ENCODE peak calls at places on chromosomes 13 and 19, in seven cellular contexts. P is left ventricle myocardium inferior, G is astrocyte, W is cardiac muscle cell, I is thoracic aorta, K is IMR-90, N is esophagus squamous epithelium. A is an unnamed sample. For H3K4me1 and H3K36me3, the result is how much of the 10 kb centered on the place peaks cover.

GRCh38 chr19:29029271-29029670 is 183.7 kb downstream of the UQCRFS1 start:
- DNase-seq in P (no peak), G (no peak), W (no peak), I (no peak), K (peak), N (no peak), A (no peak)

GRCh38 chr13:48567521-48568331 is 34.8 kb upstream of the RCBTB2 start:
- DNase-seq in P (no peak), G (no peak), W (no peak), I (no peak), K (no peak), N (no peak), A (no peak)

GRCh38 chr19:11519138-11519537 is 9.8 kb downstream of the ECSIT start:
- DNase-seq in P (no peak), G (no peak), W (no peak), I (no peak), K (no peak), N (no peak), A (no peak)

GRCh38 chr13:51923983-51924539 is 62.3 kb downstream of the CCDC70 start:
- DNase-seq in P (no peak), G (no peak), W (no peak), I (no peak), K (no peak), N (no peak), A (no peak)

GRCh38 chr19:1986357-1987162 is 29.0 kb downstream of the BTBD2 start:
- DNase-seq in P (no peak), G (no peak), W (no peak), I (no peak), K (no peak), N (no peak), A (no peak)

GRCh38 chr19:3606174-3606689 is 443 bp downstream of the TBXA2R start:
- DNase-seq in P (no peak), G (no peak), W (no peak), I (no peak), K (no peak), N (no peak), A (peak)

GRCh38 chr19:48342841-48343540 is 17.6 kb downstream of the EMP3 start:
- DNase-seq in P (no peak), G (peak), W (no peak), I (no peak), K (peak), N (no peak), A (no peak)

GRCh38 chr13:22009500-22009899 is 338.6 kb downstream of the FGF9 start:
- DNase-seq in P (no peak), G (no peak), W (no peak), I (no peak), K (no peak), N (no peak), A (no peak)

GRCh38 chr19:40802300-40803169 is 3.5 kb downstream of the EGLN2 start:
- DNase-seq in P (peak), G (no peak), W (no peak), I (no peak), K (no peak), N (no peak), A (peak)

GRCh38 chr13:23750383-23751121 is 138.6 kb downstream of the MIPEP start:
- DNase-seq in P (no peak), G (peak), W (no peak), I (no peak), K (peak), N (no peak), A (no peak)

GRCh38 chr19:16368385-16369305 is 44.0 kb downstream of the KLF2 start:
- DNase-seq in P (no peak), G (no peak), W (no peak), I (no peak), K (no peak), N (no peak), A (no peak)

GRCh38 chr19:18529782-18530181 is 7.9 kb upstream of the ELL start:
- DNase-seq in P (no peak), G (no peak), W (no peak), I (no peak), K (no peak), N (no peak), A (no peak)

GRCh38 chr13:28037399-28037798 is 48.9 kb upstream of the URAD start:
- DNase-seq in P (no peak), G (no peak), W (no peak), I (no peak), K (peak), N (no peak), A (no peak)

GRCh38 chr19:41887711-41888382 is 4.9 kb downstream of the ARHGEF1 start:
- DNase-seq in P (no peak), G (peak), W (no peak), I (no peak), K (peak), N (no peak), A (peak)

GRCh38 chr19:2235396-2236284 is 489 bp downstream of the PLEKHJ1 start:
- DNase-seq in P (peak), G (no peak), W (peak), I (no peak), K (no peak), N (no peak), A (no peak)

GRCh38 chr13:86864376-86864775 is 806.8 kb upstream of the SLITRK5 start:
- DNase-seq in P (no peak), G (no peak), W (no peak), I (no peak), K (no peak), N (no peak), A (no peak)

GRCh38 chr19:35644987-35645679 is 3.0 kb upstream of the COX6B1 start:
- DNase-seq in P (peak), G (no peak), W (peak), I (peak), K (peak), N (no peak), A (peak)

GRCh38 chr13:56110751-56111150 is 1030.0 kb upstream of the PRR20A start:
- DNase-seq in P (no peak), G (no peak), W (no peak), I (no peak), K (no peak), N (no peak), A (no peak)

GRCh38 chr19:58020985-58021384 is 12.8 kb upstream of the ZSCAN1 start:
- DNase-seq in P (no peak), G (no peak), W (no peak), I (no peak), K (no peak), N (no peak), A (no peak)

GRCh38 chr13:29239653-29240525 is 355.6 kb downstream of the SLC7A1 start:
- DNase-seq in P (no peak), G (no peak), W (no peak), I (no peak), K (no peak), N (no peak), A (no peak)

GRCh38 chr19:13574933-13575332 is 68.7 kb upstream of the CACNA1A start:
- DNase-seq in P (no peak), G (no peak), W (peak), I (no peak), K (peak), N (no peak), A (no peak)

GRCh38 chr19:43229315-43229714 is 23.9 kb upstream of the PSG4 start:
- DNase-seq in P (no peak), G (peak), W (no peak), I (no peak), K (peak), N (no peak), A (no peak)

GRCh38 chr13:56886398-56886797 is 254.3 kb upstream of the PRR20A start:
- DNase-seq in P (no peak), G (no peak), W (no peak), I (no peak), K (no peak), N (no peak), A (no peak)

GRCh38 chr19:52535831-52536800 is 8.6 kb downstream of the ZNF808 start:
- DNase-seq in P (peak), G (peak), W (peak), I (peak), K (peak), N (peak), A (peak)

GRCh38 chr13:110326263-110326904 is 19.3 kb downstream of the COL4A2 start:
- DNase-seq in P (no peak), G (no peak), W (no peak), I (no peak), K (no peak), N (no peak), A (no peak)

GRCh38 chr19:5479958-5480357 is 24.7 kb downstream of the ZNRF4 start:
- DNase-seq in P (no peak), G (no peak), W (no peak), I (no peak), K (no peak), N (no peak), A (no peak)

GRCh38 chr13:95027638-95028037 is 273.6 kb downstream of the ABCC4 start:
- DNase-seq in P (no peak), G (no peak), W (no peak), I (no peak), K (no peak), N (no peak), A (no peak)

GRCh38 chr13:97369269-97369893 is 64.6 kb upstream of the RAP2A start:
- DNase-seq in P (no peak), G (no peak), W (no peak), I (no peak), K (no peak), N (no peak), A (no peak)

GRCh38 chr13:100275746-100276145 is 186.9 kb downstream of the PCCA start:
- DNase-seq in P (no peak), G (no peak), W (no peak), I (no peak), K (no peak), N (no peak), A (no peak)

GRCh38 chr19:47097396-47098217 is 16.0 kb downstream of the ZC3H4 start:
- DNase-seq in P (peak), G (peak), W (no peak), I (peak), K (no peak), N (no peak), A (no peak)

GRCh38 chr13:41680900-41681299 is 223.6 kb downstream of the RGCC start:
- DNase-seq in P (no peak), G (no peak), W (no peak), I (no peak), K (no peak), N (no peak), A (no peak)

GRCh38 chr13:98411013-98411412 is 165.9 kb downstream of the STK24 start:
- DNase-seq in P (no peak), G (no peak), W (no peak), I (no peak), K (no peak), N (no peak), A (no peak)

GRCh38 chr19:571127-571974 is 1.0 kb upstream of the BSG start:
- DNase-seq in P (no peak), G (peak), W (peak), I (no peak), K (peak), N (no peak), A (peak)

GRCh38 chr19:1181606-1182005 is 7.5 kb upstream of the SBNO2 start:
- DNase-seq in P (no peak), G (no peak), W (no peak), I (no peak), K (no peak), N (no peak), A (peak)

GRCh38 chr13:80547885-80548284 is 207.0 kb upstream of the SPRY2 start:
- DNase-seq in P (no peak), G (no peak), W (no peak), I (no peak), K (no peak), N (no peak), A (no peak)

GRCh38 chr13:40662866-40663265 is 3.6 kb downstream of the FOXO1 start:
- DNase-seq in P (no peak), G (no peak), W (peak), I (no peak), K (no peak), N (no peak), A (no peak)

GRCh38 chr13:106651442-106651841 is 83.5 kb upstream of the ARGLU1 start:
- DNase-seq in P (no peak), G (no peak), W (no peak), I (no peak), K (no peak), N (no peak), A (no peak)

GRCh38 chr13:112521073-112521685 is 66.8 kb downstream of the TUBGCP3 start:
- DNase-seq in P (no peak), G (no peak), W (no peak), I (no peak), K (peak), N (no peak), A (no peak)

GRCh38 chr13:46665243-46665629 is 112.3 kb downstream of the LRCH1 start:
- DNase-seq in P (no peak), G (no peak), W (no peak), I (no peak), K (no peak), N (no peak), A (no peak)

GRCh38 chr13:46663216-46663615 is 110.2 kb downstream of the LRCH1 start:
- DNase-seq in P (no peak), G (no peak), W (no peak), I (no peak), K (no peak), N (no peak), A (no peak)

GRCh38 chr13:46663644-46664043 is 110.7 kb downstream of the LRCH1 start:
- DNase-seq in P (no peak), G (no peak), W (no peak), I (no peak), K (no peak), N (no peak), A (no peak)

GRCh38 chr13:46662690-46663089 is 109.7 kb downstream of the LRCH1 start:
- DNase-seq in P (no peak), G (no peak), W (no peak), I (no peak), K (no peak), N (no peak), A (no peak)

GRCh38 chr13:46664195-46664594 is 111.2 kb downstream of the LRCH1 start:
- DNase-seq in P (no peak), G (no peak), W (no peak), I (no peak), K (no peak), N (no peak), A (no peak)
- H3K4me1 ChIP-seq in P (half or more), G (under half), W (half or more), I (under half), K (under half), N (under half), A (under half)

DNA sequence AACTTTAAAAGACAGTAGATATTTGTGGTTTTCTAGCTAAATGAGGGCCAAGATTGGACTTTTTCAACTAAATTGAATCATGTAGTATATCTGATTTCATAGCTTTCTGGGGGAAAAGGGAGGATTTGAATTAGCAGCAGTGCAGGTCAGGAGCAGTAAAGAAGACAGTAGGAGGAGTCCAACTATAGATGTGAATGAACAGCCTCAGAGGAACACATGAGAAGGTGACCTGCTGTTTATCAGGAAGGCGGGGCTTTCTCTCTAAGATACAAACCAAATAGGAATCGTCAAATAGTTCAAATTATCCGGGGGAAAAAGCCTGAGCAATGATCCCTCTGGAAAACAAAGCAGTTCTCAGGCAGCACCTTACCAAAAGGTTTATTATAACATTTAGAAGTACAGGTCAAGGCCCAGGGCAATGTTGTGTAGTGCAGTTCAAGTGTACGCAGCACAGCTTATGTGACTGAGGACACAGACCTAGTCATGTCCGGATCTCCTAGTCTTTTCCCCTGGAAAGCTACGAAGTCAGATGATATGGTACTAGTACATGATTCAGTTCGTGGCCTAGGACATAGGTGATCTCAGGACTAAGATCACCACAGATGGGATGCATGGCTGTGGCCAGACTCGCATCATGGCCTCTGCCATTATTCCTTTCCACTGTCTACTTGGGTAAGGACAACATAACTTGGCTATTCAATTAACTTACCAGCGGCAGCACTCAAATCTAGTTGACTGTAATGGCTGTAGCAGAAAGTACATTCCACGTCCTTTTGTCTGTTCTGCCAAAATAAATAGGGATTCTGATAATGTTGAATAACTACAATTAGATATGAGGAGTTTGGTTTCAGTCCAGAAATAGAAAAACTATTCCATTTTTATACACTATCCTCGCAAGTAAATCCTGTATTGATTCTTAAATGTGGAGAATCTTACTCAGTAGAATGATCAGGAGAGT is 40.3 kb downstream of the MPHOSPH8 start:
- DNase-seq in P (no peak), G (no peak), W (no peak), I (no peak), K (no peak), N (no peak), A (no peak)
- TF ChIP-seq CTCF in P (no peak), G (no peak), W (no peak), I (no peak), K (no peak), N (no peak), A (no peak)

GRCh38 chr19:7554990-7555864 is 19.7 kb downstream of the PNPLA6 start:
- DNase-seq in P (no peak), G (no peak), W (peak), I (no peak), K (no peak), N (no peak), A (peak)
- H3K36me3 ChIP-seq in P (half or more), G (under half), W (under half), I (half or more), K (half or more), N (under half), A (half or more)

GRCh38 chr19:39154626-39155100 is 29.1 kb downstream of the PAK4 start:
- DNase-seq in P (no peak), G (no peak), W (no peak), I (no peak), K (no peak), N (no peak), A (peak)
- H3K4me1 ChIP-seq in P (under half), G (under half), W (under half), I (under half), K (under half), N (under half), A (half or more)

DNA sequence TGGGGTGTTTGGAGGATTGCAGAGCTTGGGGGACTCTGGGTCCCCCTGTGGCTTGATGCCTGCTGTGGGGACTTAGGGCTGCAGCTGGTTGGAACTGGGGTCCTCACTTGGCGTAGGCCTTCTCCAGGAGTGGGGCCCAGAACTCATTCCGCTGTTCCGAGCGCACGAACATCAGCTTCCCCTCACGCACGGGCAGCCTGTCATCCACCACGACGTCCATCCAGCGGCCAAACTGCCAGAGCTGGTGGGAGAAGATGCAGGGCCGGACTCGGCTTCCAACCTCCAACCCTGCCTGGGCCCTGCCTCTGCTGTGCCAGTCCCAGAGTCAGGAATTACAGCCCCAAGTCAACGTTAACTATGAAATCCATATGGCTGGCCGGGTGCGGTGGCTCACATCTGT is 2.6 kb downstream of the CAPN12 start:
- DNase-seq in P (no peak), G (no peak), W (no peak), I (no peak), K (no peak), N (no peak), A (no peak)
- TF ChIP-seq CTCF in P (no peak), G (no peak), W (no peak), I (no peak), K (no peak), N (no peak), A (no peak)

GRCh38 chr19:55303477-55303876 is 19.7 kb downstream of the BRSK1 start:
- DNase-seq in P (no peak), G (no peak), W (no peak), I (no peak), K (no peak), N (no peak), A (no peak)
- H3K36me3 ChIP-seq in P (under half), G (under half), W (under half), I (under half), K (under half), N (under half), A (under half)

GRCh38 chr13:43054803-43055802 is 31.7 kb downstream of the DNAJC15 start:
- DNase-seq in P (no peak), G (peak), W (peak), I (no peak), K (peak), N (no peak), A (no peak)
- H3K4me1 ChIP-seq in P (half or more), G (under half), W (under half), I (under half), K (under half), N (under half), A (under half)

GRCh38 chr19:39403331-39404312 is 3.0 kb upstream of the ZFP36 start:
- DNase-seq in P (peak), G (peak), W (peak), I (peak), K (peak), N (peak), A (peak)
- TF ChIP-seq CTCF in P (no peak), G (no peak), W (no peak), I (no peak), K (no peak), N (no peak), A (no peak)